ENCODE peak calls at places on chromosomes 13 and 19, in ten cellular contexts. R is anterior cingulate cortex; T is fibroblast of mammary gland; X is neural progenitor cell; Q is small intestine; P is ovary; F is activated CD8-positive, alpha-beta T cell treated with anti-CD3 and anti-CD28 coated beads for 36 hours; L is T-helper 9 cell; C is EL; S is hepatocyte. G is an unnamed sample.

GRCh38 chr19:21256722-21257121 is 72.5 kb downstream of the ZNF708 start:
- DNase-seq in R (no peak), T (peak), X (peak), Q (no peak), P (peak), F (no peak), L (no peak), C (peak), S (peak), G (no peak)

GRCh38 chr19:17797397-17798201 is 2.7 kb downstream of the B3GNT3 start:
- DNase-seq in R (no peak), T (no peak), X (peak), Q (peak), P (no peak), F (peak), L (no peak), C (peak), S (peak), G (no peak)

GRCh38 chr13:39916330-39916729 is 260.9 kb downstream of the COG6 start:
- DNase-seq in R (no peak), T (peak), X (no peak), Q (no peak), P (no peak), F (no peak), L (no peak), C (no peak), S (no peak), G (no peak)

GRCh38 chr19:12778020-12778904 is 2.9 kb upstream of the HOOK2 start:
- DNase-seq in R (peak), T (peak), X (peak), Q (peak), P (peak), F (peak), L (no peak), C (peak), S (peak), G (peak)

GRCh38 chr19:46288896-46289588 is 7.8 kb upstream of the HIF3A start:
- DNase-seq in R (no peak), T (peak), X (no peak), Q (peak), P (peak), F (no peak), L (no peak), C (peak), S (peak), G (no peak)

GRCh38 chr13:50220938-50221337 is 205.7 kb downstream of the KCNRG start:
- DNase-seq in R (no peak), T (peak), X (no peak), Q (no peak), P (no peak), F (no peak), L (no peak), C (no peak), S (no peak), G (no peak)

GRCh38 chr19:54388001-54388802 is 23.5 kb upstream of the LAIR1 start:
- DNase-seq in R (no peak), T (no peak), X (no peak), Q (peak), P (no peak), F (peak), L (peak), C (peak), S (no peak), G (peak)

GRCh38 chr19:29867984-29868383 is 56.2 kb downstream of the CCNE1 start:
- DNase-seq in R (no peak), T (no peak), X (no peak), Q (no peak), P (no peak), F (no peak), L (no peak), C (no peak), S (no peak), G (no peak)

GRCh38 chr19:39837978-39838377 is 4.0 kb upstream of the DYRK1B start:
- DNase-seq in R (no peak), T (no peak), X (no peak), Q (no peak), P (no peak), F (no peak), L (no peak), C (no peak), S (no peak), G (no peak)

GRCh38 chr13:84211048-84211447 is 328.8 kb upstream of the SLITRK1 start:
- DNase-seq in R (no peak), T (no peak), X (no peak), Q (no peak), P (no peak), F (no peak), L (no peak), C (no peak), S (no peak), G (peak)

GRCh38 chr19:18704054-18704453 is 20.6 kb downstream of the CRTC1 start:
- DNase-seq in R (no peak), T (no peak), X (no peak), Q (no peak), P (no peak), F (no peak), L (no peak), C (no peak), S (no peak), G (no peak)

GRCh38 chr13:97629601-97630272 is 195.8 kb downstream of the RAP2A start:
- DNase-seq in R (no peak), T (no peak), X (no peak), Q (no peak), P (no peak), F (no peak), L (no peak), C (no peak), S (no peak), G (no peak)

GRCh38 chr19:33804021-33804799 is 7.5 kb downstream of the KCTD15 start:
- DNase-seq in R (peak), T (peak), X (no peak), Q (peak), P (peak), F (no peak), L (no peak), C (peak), S (peak), G (no peak)

G was measured in GM12865.